ENCODE peak calls at places on chromosomes 16 and 17, in four cellular contexts. Q, J, G and R are unnamed samples.

GRCh38 chr17:75111777-75112176 is 2.0 kb downstream of the ARMC7 start:
- DNase-seq in J (no peak), G (no peak), Q (no peak), R (no peak)

GRCh38 chr17:74427048-74427762 is 4.7 kb upstream of the GPRC5C start:
- DNase-seq in Q (peak), G (no peak), J (no peak), R (no peak)

GRCh38 chr17:66548158-66548557 is 245.7 kb downstream of the PRKCA start:
- DNase-seq in J (no peak), Q (peak), G (no peak), R (no peak)

GRCh38 chr17:81553018-81553615 is 964 bp upstream of the FAAP100 start:
- DNase-seq in G (peak), Q (peak), J (peak), R (peak)

GRCh38 chr17:38735161-38735997 is 5.2 kb downstream of the CISD3 start:
- DNase-seq in Q (peak), G (peak), J (no peak), R (peak)

GRCh38 chr17:2551493-2551892 is 39.8 kb upstream of the METTL16 start:
- DNase-seq in J (no peak), Q (no peak), G (no peak), R (peak)

GRCh38 chr17:67818110-67819002 is 6.9 kb upstream of the BPTF start:
- DNase-seq in Q (no peak), G (no peak), J (peak), R (no peak)

GRCh38 chr17:80068301-80069160 is 32.1 kb downstream of the CCDC40 start:
- DNase-seq in J (no peak), Q (peak), G (no peak), R (no peak)

GRCh38 chr17:82098169-82098938 is at the start of gene FASN:
- DNase-seq in Q (peak), J (peak), G (peak), R (peak)

GRCh38 chr16:28140788-28141618 is 70.8 kb downstream of the XPO6 start:
- DNase-seq in G (no peak), J (peak), Q (peak), R (no peak)

GRCh38 chr16:88068476-88069396 is 117.5 kb downstream of the BANP start:
- DNase-seq in Q (no peak), J (no peak), G (no peak), R (no peak)

GRCh38 chr16:53055603-53056527 is 1.1 kb downstream of the CHD9 start:
- DNase-seq in J (no peak), Q (peak), G (peak), R (no peak)

GRCh38 chr17:41702712-41703111 is 9.4 kb upstream of the GAST start:
- DNase-seq in G (no peak), Q (no peak), J (no peak), R (no peak)

GRCh38 chr17:41707803-41708669 is 4.1 kb upstream of the GAST start:
- DNase-seq in J (no peak), Q (no peak), G (no peak), R (no peak)

GRCh38 chr17:41710472-41711090 is 1.6 kb upstream of the GAST start:
- DNase-seq in G (no peak), J (no peak), Q (no peak), R (no peak)

GRCh38 chr17:41705271-41705991 is 6.7 kb upstream of the GAST start:
- DNase-seq in Q (peak), J (no peak), G (peak), R (peak)
- TF ChIP-seq ATF2 in Q (no peak), J (no peak), G (no peak), R (no peak)

GRCh38 chr17:36602030-36602737 is 801 bp downstream of the MRM1 start:
- DNase-seq in J (no peak), Q (no peak), G (peak), R (no peak)
- TF ChIP-seq ATF2 in J (no peak), Q (no peak), G (no peak), R (no peak)

GRCh38 chr17:352421-353212 is at the start of gene RPH3AL:
- DNase-seq in G (no peak), J (no peak), Q (peak), R (no peak)

GRCh38 chr17:351436-351713 is 1.2 kb downstream of the RPH3AL start:
- DNase-seq in G (no peak), J (no peak), Q (no peak), R (no peak)

GRCh38 chr17:353213-353837 is 718 bp upstream of the RPH3AL start:
- DNase-seq in J (no peak), Q (no peak), G (no peak), R (no peak)

GRCh38 chr17:350706-351435 is 1.7 kb downstream of the RPH3AL start:
- DNase-seq in Q (peak), G (no peak), J (no peak), R (no peak)

DNA sequence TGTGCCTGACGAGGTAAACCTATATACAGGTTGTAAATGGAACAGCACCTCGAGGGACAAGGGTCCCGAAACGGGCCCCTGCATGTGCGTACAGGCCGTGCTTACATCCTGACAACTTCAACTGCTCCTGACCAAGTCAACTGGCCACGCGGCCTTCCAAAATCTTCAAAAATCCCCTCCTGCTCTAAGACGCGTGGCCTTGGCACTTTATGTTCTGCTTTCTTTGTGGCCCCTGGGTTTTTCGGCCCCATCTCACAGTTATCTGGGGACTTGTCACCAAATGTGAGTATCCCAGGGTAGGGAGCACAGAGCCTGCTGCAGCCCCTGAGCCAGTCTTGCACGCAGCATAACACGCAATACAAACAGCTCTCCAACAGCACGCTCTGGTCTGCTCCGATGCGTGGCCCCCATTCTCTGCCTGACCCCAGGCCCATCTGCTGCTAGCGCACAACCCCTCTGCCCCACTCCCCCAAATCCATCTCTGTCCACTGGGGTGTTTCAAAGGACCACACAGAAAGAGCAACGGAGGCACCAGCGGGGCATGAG is 659 bp downstream of the RPH3AL start:
- DNase-seq in Q (no peak), G (no peak), J (no peak), R (no peak)
- TF ChIP-seq ATF2 in Q (no peak), G (no peak), J (no peak), R (no peak)

DNA sequence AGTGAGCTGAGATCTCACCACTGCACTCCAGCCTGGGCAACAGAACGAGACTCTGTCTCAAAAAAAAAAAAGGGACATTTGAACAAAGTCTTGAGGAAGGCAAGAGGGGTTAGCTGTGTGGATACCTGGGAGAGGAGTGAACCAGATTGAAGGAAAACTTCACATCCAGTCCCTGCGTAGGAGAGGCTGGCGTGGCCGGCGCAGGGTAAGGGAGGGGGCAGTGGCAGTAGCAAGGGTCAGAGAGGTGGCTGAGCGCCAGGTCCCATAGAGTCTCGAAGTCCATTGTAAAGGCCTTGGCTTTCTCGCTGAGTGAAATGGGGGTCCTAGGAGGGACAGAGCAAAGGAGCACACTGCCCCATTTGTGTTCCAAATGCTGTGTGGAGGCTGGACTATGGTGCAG is 171.8 kb upstream of the WSCD1 start:
- DNase-seq in Q (no peak), J (no peak), G (no peak), R (no peak)
- TF ChIP-seq ATF2 in Q (no peak), J (no peak), G (no peak), R (no peak)

DNA sequence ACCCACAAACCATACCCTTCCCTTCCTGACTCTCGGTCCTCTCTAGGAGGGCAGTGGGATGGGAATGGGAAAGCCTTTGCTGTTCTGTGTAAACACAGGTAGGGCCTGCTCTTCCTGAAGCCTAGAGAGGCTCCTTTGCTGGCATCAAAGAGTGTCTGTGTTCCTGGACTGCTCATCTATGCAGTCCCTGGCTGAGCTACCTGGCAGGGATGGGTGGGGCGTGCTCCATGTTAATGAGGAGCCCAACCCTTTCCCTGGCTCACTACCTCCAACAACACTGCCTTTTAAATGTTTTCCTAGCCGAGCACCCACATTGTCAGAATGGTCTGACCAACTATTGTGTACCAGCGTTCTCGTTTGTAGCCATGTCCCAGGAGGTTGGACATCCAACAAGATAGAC is 26.6 kb upstream of the NAGLU start:
- DNase-seq in G (no peak), Q (no peak), J (no peak), R (no peak)
- TF ChIP-seq ATF2 in G (no peak), Q (no peak), J (no peak), R (no peak)

DNA sequence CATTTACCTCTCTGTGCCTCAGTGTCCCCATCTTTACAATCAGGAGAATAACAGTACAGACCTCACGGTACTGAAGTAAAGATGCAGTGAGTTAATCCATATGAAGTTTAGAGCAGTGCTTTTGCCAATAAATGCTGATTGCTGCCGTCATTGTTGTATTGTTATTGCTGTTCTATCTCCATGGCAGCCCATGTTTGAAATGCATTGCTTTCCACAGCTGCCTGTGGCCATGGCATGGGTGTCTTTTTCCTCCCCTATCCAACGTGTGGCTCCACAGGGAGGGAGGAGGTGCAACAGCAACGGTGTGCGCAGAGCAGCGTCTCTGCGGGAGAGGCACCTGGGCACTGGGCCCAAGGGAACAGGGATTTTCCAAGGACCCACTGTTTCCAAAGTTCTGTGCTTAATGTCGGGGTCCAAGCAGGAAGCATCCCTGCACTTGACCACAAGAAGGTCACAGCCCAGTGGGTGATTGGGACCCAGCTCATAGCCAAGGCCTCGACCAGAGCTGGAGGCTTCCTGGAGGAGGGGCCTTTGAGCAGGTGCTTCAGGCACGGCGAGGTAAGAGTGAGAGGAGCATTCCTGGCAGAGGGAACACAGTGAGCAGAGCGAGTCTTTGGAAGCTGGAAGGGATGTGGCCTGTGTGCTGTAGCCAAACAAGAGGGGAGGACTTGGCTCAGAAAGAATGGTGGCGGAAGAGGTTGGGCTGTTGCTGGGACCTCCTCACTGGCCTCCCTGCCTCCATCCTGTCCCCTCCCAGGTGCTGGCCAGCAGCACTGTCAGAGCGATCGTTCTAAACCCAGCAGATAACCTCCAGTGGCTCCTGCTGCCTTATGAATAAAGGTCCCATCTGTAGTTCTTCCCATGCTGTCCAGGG is 3.9 kb downstream of the RAI1 start:
- DNase-seq in Q (no peak), J (no peak), G (no peak), R (no peak)
- TF ChIP-seq ATF2 in Q (no peak), J (no peak), G (no peak), R (no peak)

DNA sequence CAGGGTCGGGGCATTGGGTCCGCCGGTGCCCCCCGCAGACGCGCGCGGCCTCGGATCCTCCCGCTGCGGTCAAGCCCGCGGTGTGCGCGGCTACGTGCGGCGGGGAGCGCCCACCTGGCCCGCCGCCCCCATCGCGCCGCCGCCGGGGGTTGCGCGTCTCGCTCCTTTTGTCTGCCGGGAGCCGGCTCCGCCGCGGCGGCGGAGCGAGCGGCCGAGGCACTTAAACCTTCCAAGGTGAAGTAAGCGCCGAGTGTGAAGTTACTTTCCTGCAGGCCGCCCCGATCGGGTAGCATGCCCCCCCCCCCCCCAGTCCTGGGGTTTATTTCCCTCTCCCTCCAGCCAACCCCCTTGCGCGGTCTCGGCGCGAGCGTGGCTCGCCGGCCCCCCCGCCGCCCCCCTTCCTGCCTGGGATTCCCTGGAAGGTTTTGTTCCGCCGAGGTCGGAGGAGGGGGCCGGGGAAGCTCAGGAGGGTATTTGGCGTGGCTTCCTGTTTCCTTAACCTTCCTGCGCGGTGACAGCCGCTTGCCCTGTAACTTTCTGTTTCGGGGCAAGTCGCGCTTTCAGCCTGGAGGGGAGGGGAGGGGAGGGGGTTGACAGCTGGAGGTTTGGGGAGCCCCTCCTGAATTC is 56.6 kb upstream of the GSE1 start:
- DNase-seq in Q (no peak), J (no peak), G (peak), R (peak)
- TF ChIP-seq ATF2 in Q (no peak), J (no peak), G (no peak), R (no peak)

GRCh38 chr17:71966055-71966454 is 154.8 kb upstream of the SOX9 start:
- DNase-seq in J (no peak), G (no peak), Q (no peak), R (no peak)
- TF ChIP-seq ATF2 in J (no peak), G (no peak), Q (no peak), R (no peak)

DNA sequence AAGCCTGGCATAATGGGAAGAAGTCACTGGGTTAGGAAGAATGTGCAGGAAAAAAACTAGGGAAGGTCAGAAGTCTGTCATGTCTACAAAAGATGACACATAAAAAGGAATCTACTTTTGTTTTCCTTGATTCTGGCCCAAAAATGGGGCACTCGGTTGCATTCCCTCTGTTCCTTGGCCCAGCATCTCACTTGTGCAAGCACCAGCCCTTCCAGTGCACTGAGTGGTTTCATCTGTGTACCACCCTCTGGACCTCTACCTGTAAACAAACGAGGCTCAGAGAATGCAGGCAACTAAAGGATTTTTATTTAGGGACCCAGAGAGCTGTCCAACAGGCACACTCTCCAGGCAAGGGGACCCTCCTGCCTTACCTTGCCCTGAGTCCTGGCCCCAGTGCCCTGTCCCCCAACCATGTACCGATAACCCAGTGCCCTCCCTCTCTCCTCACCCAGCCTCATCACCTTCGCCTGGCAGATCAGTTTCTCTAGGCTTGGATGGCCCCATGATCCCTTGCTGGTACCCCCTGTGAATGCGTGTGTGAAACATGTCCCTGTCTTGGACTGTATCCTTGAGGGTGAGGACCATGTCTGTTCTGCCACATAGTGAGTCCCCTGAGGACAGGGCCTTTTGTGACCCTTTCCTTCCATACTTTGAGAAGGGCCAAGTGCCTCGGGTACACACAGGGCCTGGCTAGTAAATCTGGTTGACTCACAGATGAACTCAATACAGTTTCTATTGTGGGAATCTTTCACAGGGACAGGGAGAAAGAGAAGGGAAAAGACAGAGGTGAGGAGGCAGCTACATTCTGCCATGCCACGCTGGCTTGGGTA is 13.3 kb downstream of the NXPH3 start:
- DNase-seq in J (no peak), G (no peak), Q (no peak), R (no peak)
- TF ChIP-seq ATF2 in J (no peak), G (no peak), Q (no peak), R (no peak)

GRCh38 chr17:9645858-9646555 is 690 bp downstream of the USP43 start:
- DNase-seq in J (no peak), G (peak), Q (peak), R (peak)
- TF ChIP-seq ATF2 in J (no peak), G (no peak), Q (no peak), R (no peak)